ENCODE peak calls at places on chromosome 11, in five cellular contexts. A is heart right ventricle; B is Caco-2; Y is adrenal gland; U is effector memory CD4-positive, alpha-beta T cell. F is an unnamed sample. For H3K4me1, the result is how much of the 10 kb centered on the place peaks cover.

GRCh38 chr11:79025622-79026021 is 415.2 kb downstream of the TENM4 start:
- DNase-seq in A (no peak), B (no peak), Y (no peak), U (no peak), F (no peak)

GRCh38 chr11:76173663-76174062 is 32.6 kb downstream of the WNT11 start:
- DNase-seq in A (no peak), B (no peak), Y (no peak), U (no peak), F (no peak)

GRCh38 chr11:102117472-102118113 is 7.3 kb downstream of the YAP1 start:
- DNase-seq in A (no peak), B (no peak), Y (no peak), U (no peak), F (no peak)

GRCh38 chr11:35169754-35170153 is 30.8 kb downstream of the CD44 start:
- DNase-seq in A (no peak), B (no peak), Y (no peak), U (no peak), F (no peak)

GRCh38 chr11:14638561-14638960 is 5.0 kb upstream of the PDE3B start:
- DNase-seq in A (no peak), B (no peak), Y (no peak), U (no peak), F (no peak)

GRCh38 chr11:40162901-40163300 is 1296.6 kb downstream of the LRRC4C start:
- DNase-seq in A (no peak), B (no peak), Y (no peak), U (no peak), F (no peak)

GRCh38 chr11:2268911-2269600 is 1.3 kb downstream of the ASCL2 start:
- DNase-seq in A (peak), B (peak), Y (peak), U (peak), F (peak)

GRCh38 chr11:72589802-72590761 is 84.1 kb downstream of the PDE2A start:
- DNase-seq in A (peak), B (peak), Y (no peak), U (no peak), F (no peak)

GRCh38 chr11:61752117-61752924 is at the start of gene MYRF:
- DNase-seq in A (peak), B (peak), Y (peak), U (peak), F (no peak)

GRCh38 chr11:76302707-76303395 is 78.1 kb downstream of the THAP12 start:
- DNase-seq in A (no peak), B (no peak), Y (no peak), U (no peak), F (no peak)

GRCh38 chr11:83746921-83747585 is 460.9 kb upstream of the CCDC90B start:
- DNase-seq in A (no peak), B (no peak), Y (no peak), U (no peak), F (no peak)

GRCh38 chr11:28674432-28675076 is 566.4 kb downstream of the METTL15 start:
- DNase-seq in A (no peak), B (peak), Y (no peak), U (no peak), F (no peak)

GRCh38 chr11:70034740-70035365 is 43.3 kb upstream of the ANO1 start:
- DNase-seq in A (no peak), B (no peak), Y (no peak), U (no peak), F (no peak)

GRCh38 chr11:59801981-59802638 is 8.5 kb downstream of the MRPL16 start:
- DNase-seq in A (peak), B (no peak), Y (peak), U (no peak), F (no peak)

GRCh38 chr11:26777276-26777939 is 55.5 kb upstream of the SLC5A12 start:
- DNase-seq in A (no peak), B (no peak), Y (no peak), U (no peak), F (no peak)

GRCh38 chr11:117505285-117505970 is 177.8 kb downstream of the CEP164 start:
- DNase-seq in A (no peak), B (no peak), Y (no peak), U (no peak), F (no peak)

GRCh38 chr11:40417627-40418026 is 1041.8 kb downstream of the LRRC4C start:
- DNase-seq in A (no peak), B (no peak), Y (no peak), U (no peak), F (no peak)

DNA sequence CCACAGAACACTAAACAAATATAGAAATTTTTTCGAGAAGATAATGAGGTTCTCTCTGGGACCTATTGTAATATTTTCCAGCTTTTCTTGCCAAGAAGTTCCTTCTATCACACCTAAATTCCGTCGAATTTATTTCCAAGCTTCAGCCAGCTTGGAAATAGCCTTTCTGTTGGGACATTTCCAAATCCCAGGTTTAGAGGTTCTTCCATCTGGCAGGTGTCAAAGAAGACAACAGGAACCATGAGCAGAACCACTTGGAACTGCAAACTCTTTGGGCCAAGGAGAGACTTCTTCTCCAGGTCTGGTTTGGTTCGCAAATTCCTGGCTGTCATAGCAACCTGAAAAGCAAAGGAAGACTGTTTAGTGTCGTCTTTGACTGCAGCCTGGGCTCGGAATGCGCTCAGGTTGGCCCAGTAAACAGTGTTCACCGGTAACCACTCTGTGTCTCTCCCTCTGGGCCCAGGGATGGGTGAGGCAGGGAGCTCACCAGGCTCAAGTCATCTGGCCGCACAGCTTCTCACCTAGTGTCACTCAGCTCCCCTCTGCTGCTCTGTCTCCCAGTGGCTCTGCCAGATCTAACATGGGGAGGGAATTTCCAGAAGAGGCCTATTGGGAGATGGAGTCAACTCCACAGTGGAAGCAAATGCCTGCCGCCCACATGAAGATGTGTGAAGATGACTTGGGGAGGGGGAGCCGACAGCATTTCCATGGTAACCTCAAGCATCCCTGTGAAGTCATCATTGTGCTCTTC is 11.8 kb upstream of the CLMP start:
- DNase-seq in A (no peak), B (peak), Y (no peak), U (no peak), F (no peak)
- H3K4me1 ChIP-seq in A (under half), B (under half), Y (under half), U (under half), F (under half)

GRCh38 chr11:65787649-65788622 is 1.1 kb downstream of the OVOL1 start:
- DNase-seq in A (no peak), B (peak), Y (no peak), U (no peak), F (no peak)
- H3K4me1 ChIP-seq in A (under half), B (under half), Y (under half), U (under half), F (under half)

GRCh38 chr11:103359221-103359620 is 250.0 kb downstream of the DYNC2H1 start:
- DNase-seq in A (no peak), B (peak), Y (no peak), U (no peak), F (no peak)
- H3K4me1 ChIP-seq in A (under half), B (under half), Y (under half), U (under half), F (under half)

GRCh38 chr11:1175461-1176223 is 17.9 kb downstream of the MUC5AC start:
- DNase-seq in A (no peak), B (no peak), Y (no peak), U (no peak), F (no peak)

GRCh38 chr11:1176224-1177019 is 18.7 kb downstream of the MUC5AC start:
- DNase-seq in A (no peak), B (no peak), Y (no peak), U (no peak), F (no peak)

GRCh38 chr11:1178201-1178885 is 20.6 kb downstream of the MUC5AC start:
- DNase-seq in A (no peak), B (no peak), Y (no peak), U (no peak), F (no peak)

GRCh38 chr11:1177771-1178090 is 20.0 kb downstream of the MUC5AC start:
- DNase-seq in A (no peak), B (no peak), Y (no peak), U (no peak), F (no peak)

GRCh38 chr11:1177020-1177770 is 19.4 kb downstream of the MUC5AC start:
- DNase-seq in A (no peak), B (no peak), Y (no peak), U (no peak), F (no peak)
- H3K4me1 ChIP-seq in A (under half), B (under half), Y (under half), U (under half), F (under half)

DNA sequence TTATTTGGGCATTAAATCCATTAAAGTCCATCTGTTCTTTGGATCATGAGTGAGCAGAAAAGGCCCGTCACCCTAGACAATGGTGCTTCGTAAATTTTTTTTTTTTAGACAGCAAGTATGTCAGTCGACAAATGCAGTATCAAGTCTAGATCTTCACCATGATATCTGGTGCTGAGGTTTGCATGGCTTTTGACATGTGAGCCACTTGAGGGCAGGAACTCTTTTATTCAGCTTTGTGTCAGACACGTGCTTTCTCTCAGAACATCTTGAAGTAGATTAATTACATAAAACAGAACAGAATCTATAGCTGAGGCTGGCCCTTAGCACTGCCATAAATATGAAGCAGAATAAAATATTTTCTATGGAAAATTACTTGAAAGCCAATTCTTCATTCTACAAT is 62.9 kb upstream of the CARD18 start:
- DNase-seq in A (no peak), B (peak), Y (no peak), U (no peak), F (no peak)
- H3K4me1 ChIP-seq in A (under half), B (half or more), Y (under half), U (under half), F (under half)

DNA sequence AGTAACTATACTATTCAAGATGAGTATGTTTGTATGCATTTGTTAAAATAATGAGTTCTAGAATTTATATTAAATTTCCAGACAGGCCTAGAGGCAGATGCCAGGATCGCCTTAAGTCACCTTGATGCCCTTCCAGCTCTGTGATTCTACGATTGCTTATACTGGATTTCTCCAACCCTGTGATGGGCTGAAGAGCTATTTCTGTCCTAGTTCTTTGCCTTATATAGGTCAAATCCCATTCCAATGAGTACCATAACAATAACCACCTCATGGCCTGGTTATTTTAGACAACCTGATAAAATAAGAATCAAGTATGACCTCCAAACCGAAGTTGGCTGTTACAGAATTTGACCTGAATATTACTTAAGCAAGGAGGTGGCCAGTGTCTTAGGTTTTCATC is 79.8 kb upstream of the BLID start:
- DNase-seq in A (no peak), B (no peak), Y (no peak), U (no peak), F (no peak)
- H3K4me1 ChIP-seq in A (under half), B (under half), Y (under half), U (under half), F (under half)

DNA sequence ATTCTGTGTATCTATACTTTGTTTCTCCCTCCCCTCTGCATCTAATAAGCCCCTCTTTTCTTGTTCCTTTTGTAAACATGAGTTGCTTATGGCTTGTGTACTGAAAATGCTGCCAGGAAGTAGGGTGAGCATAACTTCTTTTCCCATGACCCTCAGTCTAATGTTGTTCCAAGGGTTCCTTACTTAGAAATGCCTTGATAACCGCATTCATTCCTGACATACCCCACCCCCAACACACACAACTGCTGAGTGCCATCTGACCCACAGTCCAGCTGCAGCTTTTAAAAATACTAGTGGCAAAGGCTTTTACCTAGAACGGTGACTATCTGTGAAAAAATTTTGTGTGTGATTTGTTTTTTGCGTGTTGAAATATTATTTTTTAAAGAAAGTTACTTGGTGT is 52.5 kb downstream of the ARHGAP42 start:
- DNase-seq in A (peak), B (peak), Y (no peak), U (no peak), F (peak)
- H3K4me1 ChIP-seq in A (half or more), B (under half), Y (under half), U (under half), F (under half)

F was measured in lung.